ENCODE peak calls at places on chromosomes 7 and 10, in five cellular contexts. R is H9, H is H1, I is neuronal stem cell, Q is trophoblast cell. D is an unnamed sample.

GRCh38 chr7:30888783-30889182 is 22.9 kb upstream of the AQP1 start:
- DNase-seq in Q (peak; percentile 61), H (no peak), R (no peak), I (no peak), D (peak; percentile 86)

GRCh38 chr10:75470901-75471300 is 39.5 kb downstream of the LRMDA start:
- DNase-seq in Q (no peak), H (no peak), I (no peak), R (no peak), D (no peak)

GRCh38 chr10:97590082-97590747 is 694 bp downstream of the C10orf62 start:
- DNase-seq in I (no peak), R (no peak), H (no peak), Q (no peak), D (no peak)

GRCh38 chr7:74305987-74306736 is 17.0 kb downstream of the CLIP2 start:
- DNase-seq in H (no peak), R (no peak), I (no peak), Q (no peak), D (no peak)

GRCh38 chr7:8056431-8056830 is 87.8 kb downstream of the GLCCI1 start:
- DNase-seq in H (no peak), Q (no peak), R (no peak), I (no peak), D (no peak)

GRCh38 chr7:27097686-27098492 is 2.1 kb upstream of the HOXA1 start:
- DNase-seq in I (peak; percentile 32), Q (no peak), R (no peak), H (peak; percentile 72), D (peak; percentile 28)

GRCh38 chr7:91082854-91083495 is 181.3 kb upstream of the FZD1 start:
- DNase-seq in Q (peak; percentile 39), R (no peak), H (no peak), I (peak; percentile 11), D (peak; percentile 42)

GRCh38 chr7:121085922-121086321 is 97.4 kb downstream of the CPED1 start:
- DNase-seq in H (no peak), Q (peak; percentile 39), I (no peak), R (no peak), D (peak; percentile 48)

GRCh38 chr7:101226686-101227085 is 8.7 kb downstream of the ZNHIT1 start:
- DNase-seq in I (no peak), R (no peak), H (no peak), Q (no peak), D (no peak)

GRCh38 chr7:148912758-148913541 is 28.9 kb upstream of the EZH2 start:
- DNase-seq in R (no peak), H (no peak), I (no peak), Q (no peak), D (no peak)

GRCh38 chr10:54133201-54133600 is 667.8 kb downstream of the PCDH15 start:
- DNase-seq in I (no peak), R (no peak), Q (no peak), H (no peak), D (peak; percentile 1)

GRCh38 chr10:91575044-91575610 is 57.7 kb downstream of the PPP1R3C start:
- DNase-seq in R (no peak), Q (no peak), I (no peak), H (no peak), D (no peak)

GRCh38 chr10:70331486-70332268 is 47.9 kb upstream of the NPFFR1 start:
- DNase-seq in Q (peak; percentile 47), H (no peak), I (no peak), R (no peak), D (peak; percentile 97)

GRCh38 chr7:25989140-25989705 is 162.8 kb upstream of the NFE2L3 start:
- DNase-seq in H (no peak), R (no peak), Q (peak; percentile 40), I (no peak), D (no peak)

GRCh38 chr10:70462349-70462984 is 16.1 kb upstream of the PALD1 start:
- DNase-seq in I (no peak), H (no peak), R (no peak), Q (no peak), D (no peak)

GRCh38 chr7:26346611-26347200 is 55.0 kb downstream of the SNX10 start:
- DNase-seq in I (no peak), R (no peak), H (no peak), Q (peak; percentile 85), D (peak; percentile 2)

GRCh38 chr7:137862964-137863363 is 16.2 kb upstream of the DGKI start:
- DNase-seq in Q (no peak), H (no peak), I (no peak), R (no peak), D (no peak)

GRCh38 chr10:118383063-118383689 is 41.1 kb upstream of the FAM204A start:
- DNase-seq in I (no peak), R (no peak), H (no peak), Q (no peak), D (no peak)

GRCh38 chr10:58851606-58852005 is 324.8 kb upstream of the PHYHIPL start:
- DNase-seq in H (no peak), R (no peak), Q (no peak), I (no peak), D (peak; percentile 3)

GRCh38 chr7:143375298-143376034 is 5.7 kb upstream of the ZYX start:
- DNase-seq in H (no peak), I (no peak), Q (no peak), R (no peak), D (no peak)

GRCh38 chr7:135254-135653 is 57.1 kb upstream of the FAM20C start:
- DNase-seq in Q (no peak), H (no peak), R (no peak), I (no peak), D (no peak)

GRCh38 chr7:84102213-84102612 is 92.4 kb downstream of the SEMA3A start:
- DNase-seq in R (no peak), Q (no peak), I (no peak), H (no peak), D (peak; percentile 24)

GRCh38 chr7:55435466-55435865 is 70.3 kb downstream of the LANCL2 start:
- DNase-seq in H (no peak), I (no peak), R (no peak), Q (no peak), D (no peak)

GRCh38 chr10:127196955-127197432 is 603 bp upstream of the INSYN2A start:
- DNase-seq in Q (no peak), R (no peak), I (no peak), H (no peak), D (no peak)
- H3K23ac ChIP-seq in Q (no peak overlapping the region), R (no peak overlapping the region), I (no peak overlapping the region), H (no peak overlapping the region), D (no peak overlapping the region)

GRCh38 chr7:132656846-132657776 is 80.8 kb upstream of the PLXNA4 start:
- DNase-seq in H (peak; percentile 55), R (no peak), I (no peak), Q (peak; percentile 22), D (peak; percentile 15)
- H2BK12ac ChIP-seq in H (no peak overlapping the region), R (no peak overlapping the region), I (no peak overlapping the region), Q (no peak overlapping the region), D (peak overlapping the region; percentile 16)

GRCh38 chr10:8532647-8533046 is 478.2 kb downstream of the GATA3 start:
- DNase-seq in R (no peak), I (no peak), H (no peak), Q (no peak), D (no peak)

GRCh38 chr10:8539056-8539455 is 484.6 kb downstream of the GATA3 start:
- DNase-seq in I (no peak), H (no peak), Q (no peak), R (no peak), D (no peak)

GRCh38 chr10:8534089-8534488 is 479.6 kb downstream of the GATA3 start:
- DNase-seq in I (no peak), H (no peak), Q (no peak), R (no peak), D (no peak)
- H3K27ac ChIP-seq in I (no peak overlapping the region), H (no peak overlapping the region), Q (no peak overlapping the region), R (no peak overlapping the region), D (no peak overlapping the region)

GRCh38 chr7:23106491-23106800 is 861 bp downstream of the KLHL7 start:
- DNase-seq in I (no peak), R (no peak), H (peak; percentile 63), Q (no peak), D (no peak)
- H3K23ac ChIP-seq in I (no peak overlapping the region), R (no peak overlapping the region), H (no peak overlapping the region), Q (no peak overlapping the region), D (no peak overlapping the region)

DNA sequence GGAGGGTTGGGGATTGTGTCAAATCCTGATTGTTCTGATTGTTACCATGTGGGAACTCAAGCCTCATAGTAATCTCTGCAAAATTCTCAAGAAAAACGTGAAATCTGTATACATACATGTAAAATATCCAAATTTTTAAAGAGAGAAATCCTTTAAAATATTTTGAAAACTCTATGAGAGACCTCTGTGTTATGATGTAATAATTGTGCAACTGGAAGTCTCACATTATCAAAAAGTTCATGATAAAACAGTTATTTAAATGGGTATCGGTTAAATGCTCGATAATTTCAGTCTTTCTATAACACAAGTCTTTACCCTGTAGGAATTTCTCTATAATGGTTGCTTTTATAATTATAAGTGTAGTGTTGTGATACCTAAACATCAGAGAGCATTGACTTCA is 95.5 kb downstream of the TMEM26 start:
- DNase-seq in H (no peak), I (no peak), Q (no peak), R (no peak), D (no peak)
- H2BK12ac ChIP-seq in H (no peak overlapping the region), I (no peak overlapping the region), Q (no peak overlapping the region), R (no peak overlapping the region), D (no peak overlapping the region)

GRCh38 chr10:31148955-31149354 is 117.3 kb upstream of the ZNF438 start:
- DNase-seq in R (no peak), H (no peak), Q (no peak), I (no peak), D (no peak)

GRCh38 chr10:31147220-31147608 is 115.5 kb upstream of the ZNF438 start:
- DNase-seq in R (no peak), I (no peak), Q (no peak), H (no peak), D (peak; percentile 79)

GRCh38 chr10:31143331-31143935 is 111.8 kb upstream of the ZNF438 start:
- DNase-seq in I (no peak), H (no peak), Q (no peak), R (no peak), D (no peak)

GRCh38 chr10:31145986-31146385 is 114.3 kb upstream of the ZNF438 start:
- DNase-seq in I (no peak), H (no peak), R (no peak), Q (no peak), D (no peak)

DNA sequence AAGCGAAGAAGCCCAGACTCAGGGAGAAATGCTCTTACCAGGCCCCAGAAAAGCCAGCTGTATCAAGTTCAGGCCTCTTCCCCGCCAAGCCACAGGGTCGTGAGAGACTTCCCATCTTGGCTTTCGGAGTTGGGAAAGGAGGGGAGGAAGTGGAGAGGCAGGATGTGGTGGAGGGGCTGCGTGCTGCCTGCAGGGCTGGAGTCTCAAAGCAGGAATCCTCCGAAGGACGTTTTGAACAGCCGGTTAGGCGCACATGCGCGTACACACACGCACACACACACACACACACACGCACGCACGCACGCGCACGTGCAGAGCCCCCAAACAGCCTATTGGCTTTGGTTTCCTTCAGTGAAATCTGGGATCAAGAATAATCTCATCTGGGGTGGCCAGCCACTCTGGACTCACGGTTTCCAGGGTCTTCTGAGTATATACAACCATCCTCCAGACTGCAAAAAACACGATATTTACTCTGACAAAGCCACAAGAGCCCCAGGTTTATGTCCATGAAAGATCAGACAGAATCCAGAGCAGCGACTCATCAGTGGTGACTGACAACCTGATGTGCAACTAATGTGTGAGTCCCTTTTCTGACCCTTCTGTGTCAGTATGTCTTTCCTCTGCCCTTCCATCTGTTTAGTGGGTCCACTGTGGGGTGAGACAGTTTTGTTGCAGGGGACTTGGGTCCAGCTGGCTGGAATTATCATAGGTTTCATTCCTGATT is 115.0 kb upstream of the ZNF438 start:
- DNase-seq in Q (peak; percentile 11), R (no peak), I (no peak), H (no peak), D (peak; percentile 90)
- H3K27ac ChIP-seq in Q (peak overlapping the region; percentile 82), R (no peak overlapping the region), I (no peak overlapping the region), H (no peak overlapping the region), D (no peak overlapping the region)